ENCODE peak calls at places on chromosomes 4 and X, in four cellular contexts. One of them, this sample, is unnamed.

GRCh38 chrX:123475068-123475724 is 257.7 kb downstream of the THOC2 start:
- DNase-seq in fibroblast of mammary gland: peak; percentile 26
- DNase-seq in PC-9: no peak
- DNase-seq in EH: peak; percentile 36
- DNase-seq in this sample: peak; percentile 1

GRCh38 chr4:146310319-146311021 is 96.1 kb downstream of the REELD1 start:
- DNase-seq in fibroblast of mammary gland: no peak
- DNase-seq in EH: no peak
- DNase-seq in PC-9: no peak
- DNase-seq in this sample: no peak

GRCh38 chr4:128653514-128654420 is 155.7 kb upstream of the JADE1 start:
- DNase-seq in fibroblast of mammary gland: no peak
- DNase-seq in EH: peak; percentile 46
- DNase-seq in PC-9: no peak
- DNase-seq in this sample: peak; percentile 14

GRCh38 chr4:52199574-52200338 is 148.7 kb downstream of the SPATA18 start:
- DNase-seq in fibroblast of mammary gland: peak; percentile 73
- DNase-seq in PC-9: no peak
- DNase-seq in EH: peak; percentile 61
- DNase-seq in this sample: peak; percentile 73

GRCh38 chrX:42098897-42099296 is 175.5 kb upstream of the CASK start:
- DNase-seq in PC-9: no peak
- DNase-seq in fibroblast of mammary gland: no peak
- DNase-seq in EH: no peak
- DNase-seq in this sample: no peak

GRCh38 chrX:74529311-74529710 is 85.1 kb downstream of the RLIM start:
- DNase-seq in PC-9: no peak
- DNase-seq in fibroblast of mammary gland: no peak
- DNase-seq in EH: no peak
- DNase-seq in this sample: no peak

GRCh38 chrX:65406532-65406931 is 128.1 kb downstream of the LAS1L start:
- DNase-seq in fibroblast of mammary gland: no peak
- DNase-seq in PC-9: no peak
- DNase-seq in EH: no peak
- DNase-seq in this sample: peak; percentile 1

GRCh38 chrX:45172890-45173289 is 27.8 kb downstream of the DIPK2B start:
- DNase-seq in fibroblast of mammary gland: peak; percentile 69
- DNase-seq in PC-9: no peak
- DNase-seq in EH: peak; percentile 7
- DNase-seq in this sample: peak; percentile 53

GRCh38 chr4:72094054-72094780 is 62.4 kb downstream of the NPFFR2 start:
- DNase-seq in fibroblast of mammary gland: no peak
- DNase-seq in EH: no peak
- DNase-seq in PC-9: no peak
- DNase-seq in this sample: no peak

GRCh38 chr4:113278324-113278934 is 229.0 kb downstream of the ANK2 start:
- DNase-seq in fibroblast of mammary gland: peak; percentile 83
- DNase-seq in EH: peak; percentile 77
- DNase-seq in PC-9: peak; percentile 38
- DNase-seq in this sample: peak; percentile 71

GRCh38 chr4:162849922-162850321 is 316.8 kb downstream of the NAF1 start:
- DNase-seq in fibroblast of mammary gland: no peak
- DNase-seq in EH: no peak
- DNase-seq in PC-9: no peak
- DNase-seq in this sample: no peak

GRCh38 chrX:110421499-110422455 is 63.1 kb downstream of the RTL9 start:
- DNase-seq in fibroblast of mammary gland: no peak
- DNase-seq in EH: no peak
- DNase-seq in PC-9: no peak
- DNase-seq in this sample: no peak

GRCh38 chr4:67207941-67208441 is 337.3 kb downstream of the CENPC start:
- DNase-seq in fibroblast of mammary gland: no peak
- DNase-seq in PC-9: no peak
- DNase-seq in EH: no peak
- DNase-seq in this sample: peak; percentile 1

GRCh38 chr4:94934201-94934600 is 176.4 kb downstream of the BMPR1B start:
- DNase-seq in EH: no peak
- DNase-seq in PC-9: no peak
- DNase-seq in fibroblast of mammary gland: peak; percentile 40
- DNase-seq in this sample: no peak

GRCh38 chr4:5206391-5206790 is 155.1 kb downstream of the STK32B start:
- DNase-seq in EH: peak; percentile 96
- DNase-seq in PC-9: no peak
- DNase-seq in fibroblast of mammary gland: peak; percentile 82
- DNase-seq in this sample: peak; percentile 86

GRCh38 chr4:99614491-99614890 is 39.9 kb downstream of the MTTP start:
- DNase-seq in PC-9: no peak
- DNase-seq in fibroblast of mammary gland: no peak
- DNase-seq in EH: no peak
- DNase-seq in this sample: no peak

GRCh38 chr4:56466910-56467283 is 520 bp upstream of the SRP72 start:
- DNase-seq in fibroblast of mammary gland: no peak
- DNase-seq in PC-9: no peak
- DNase-seq in EH: no peak
- DNase-seq in this sample: no peak

GRCh38 chr4:77913353-77913752 is 50.7 kb downstream of the MRPL1 start:
- DNase-seq in fibroblast of mammary gland: peak; percentile 78
- DNase-seq in EH: no peak
- DNase-seq in PC-9: no peak
- DNase-seq in this sample: no peak

GRCh38 chr4:54446556-54446955 is 211.2 kb upstream of the KIT start:
- DNase-seq in EH: peak; percentile 35
- DNase-seq in PC-9: no peak
- DNase-seq in fibroblast of mammary gland: no peak
- DNase-seq in this sample: no peak

GRCh38 chr4:165680821-165681220 is 192.2 kb upstream of the TLL1 start:
- DNase-seq in PC-9: no peak
- DNase-seq in fibroblast of mammary gland: no peak
- DNase-seq in EH: no peak
- DNase-seq in this sample: no peak